ENCODE peak calls at places on chromosomes 6 and 20, in nine cellular contexts. Z, J, U, Q, K, R, H, I and D are unnamed samples.

GRCh38 chr6:40274058-40274457 is 313.1 kb downstream of the LRFN2 start:
- DNase-seq in H (no peak), I (no peak), Z (no peak), K (no peak), R (no peak), J (no peak), Q (no peak), U (no peak), D (no peak)

GRCh38 chr6:104887350-104887749 is 27.6 kb upstream of the HACE1 start:
- DNase-seq in K (peak), J (peak), Q (peak), R (no peak), I (no peak), H (no peak), U (no peak), Z (peak), D (peak)

GRCh38 chr20:38842558-38842981 is 37.1 kb downstream of the PPP1R16B start:
- DNase-seq in Q (peak), J (peak), K (no peak), R (no peak), U (no peak), I (no peak), Z (no peak), H (no peak), D (peak)

GRCh38 chr6:13190391-13190790 is 137.9 kb downstream of the TBC1D7 start:
- DNase-seq in Z (no peak), K (no peak), H (peak), Q (no peak), I (no peak), J (no peak), U (no peak), R (no peak), D (no peak)

GRCh38 chr6:130223508-130223907 is 757 bp upstream of the SAMD3 start:
- DNase-seq in J (peak), Z (no peak), U (no peak), K (no peak), H (no peak), Q (peak), R (no peak), I (no peak), D (peak)

GRCh38 chr20:64119301-64119680 is 11.9 kb upstream of the NPBWR2 start:
- DNase-seq in I (no peak), Z (no peak), J (no peak), R (no peak), K (no peak), U (no peak), H (no peak), Q (no peak), D (no peak)

GRCh38 chr6:170025341-170026271 is 265.3 kb downstream of the DLL1 start:
- DNase-seq in I (no peak), K (no peak), R (no peak), Z (no peak), H (no peak), J (no peak), Q (no peak), U (no peak), D (no peak)

GRCh38 chr20:61295249-61295648 is 43.2 kb downstream of the CDH4 start:
- DNase-seq in Q (no peak), H (no peak), I (no peak), Z (peak), R (no peak), U (no peak), K (no peak), J (no peak), D (no peak)

GRCh38 chr6:151196571-151196970 is 43.2 kb upstream of the AKAP12 start:
- DNase-seq in H (no peak), I (peak), K (no peak), Z (peak), U (no peak), J (no peak), R (no peak), Q (peak), D (no peak)

GRCh38 chr6:14584450-14584849 is 466.9 kb downstream of the CD83 start:
- DNase-seq in J (no peak), Q (peak), K (no peak), H (no peak), Z (peak), I (no peak), U (peak), R (no peak), D (no peak)

GRCh38 chr6:49524541-49524940 is 24.8 kb downstream of the GLYATL3 start:
- DNase-seq in Z (no peak), H (no peak), U (no peak), K (no peak), Q (no peak), J (no peak), I (no peak), R (no peak), D (no peak)

GRCh38 chr6:137070303-137070702 is 25.5 kb upstream of the IL20RA start:
- DNase-seq in H (no peak), K (no peak), U (no peak), Z (no peak), I (no peak), Q (no peak), J (no peak), R (no peak), D (no peak)

GRCh38 chr6:15443119-15443518 is 197.2 kb downstream of the JARID2 start:
- DNase-seq in K (no peak), Z (peak), R (no peak), J (no peak), H (no peak), Q (no peak), U (no peak), I (no peak), D (no peak)

GRCh38 chr20:4449977-4450715 is 271.6 kb upstream of the PRND start:
- DNase-seq in Q (no peak), Z (peak), I (no peak), J (no peak), K (no peak), R (no peak), H (no peak), U (peak), D (no peak)

GRCh38 chr6:163413345-163414116 is 987 bp upstream of the QKI start:
- DNase-seq in I (peak), H (peak), R (peak), Z (peak), K (peak), J (peak), Q (peak), U (peak), D (peak)

GRCh38 chr20:53609501-53610445 is 16.1 kb upstream of the ZNF217 start:
- DNase-seq in I (no peak), J (no peak), K (no peak), Q (peak), H (no peak), Z (peak), U (peak), R (peak), D (peak)

GRCh38 chr6:89221109-89221508 is 4.0 kb upstream of the GABRR1 start:
- DNase-seq in Q (no peak), J (no peak), K (no peak), Z (no peak), R (no peak), U (no peak), H (peak), I (no peak), D (no peak)

GRCh38 chr20:6213311-6213710 is 90.5 kb upstream of the FERMT1 start:
- DNase-seq in U (no peak), J (no peak), K (no peak), Z (no peak), Q (no peak), I (no peak), R (no peak), H (no peak), D (no peak)

GRCh38 chr6:157994126-157994795 is 12.6 kb downstream of the SYNJ2 start:
- DNase-seq in K (no peak), H (no peak), I (no peak), Q (no peak), R (no peak), J (no peak), U (no peak), Z (no peak), D (no peak)

GRCh38 chr6:106192824-106193223 is 106.7 kb downstream of the PRDM1 start:
- DNase-seq in Q (no peak), I (no peak), J (no peak), K (no peak), H (no peak), U (no peak), R (no peak), Z (no peak), D (no peak)

GRCh38 chr6:33126101-33126714 is 50.4 kb downstream of the HLA-DPB1 start:
- DNase-seq in U (peak), Z (peak), I (peak), R (peak), K (peak), Q (peak), J (peak), H (no peak), D (peak)

GRCh38 chr6:105324386-105325000 is 78.4 kb downstream of the PREP start:
- DNase-seq in H (no peak), I (no peak), Q (no peak), Z (peak), J (no peak), U (no peak), K (no peak), R (no peak), D (no peak)

GRCh38 chr6:99745651-99746050 is 139.0 kb downstream of the PRDM13 start:
- DNase-seq in Z (peak), H (no peak), Q (no peak), U (no peak), K (no peak), R (no peak), I (no peak), J (no peak), D (no peak)

GRCh38 chr20:3801846-3802245 is 5.7 kb downstream of the CDC25B start:
- DNase-seq in K (no peak), J (no peak), H (no peak), Z (no peak), U (no peak), I (no peak), Q (no peak), R (no peak), D (no peak)

GRCh38 chr6:133906050-133906449 is 17.1 kb downstream of the TCF21 start:
- DNase-seq in Z (peak), K (no peak), U (no peak), Q (no peak), I (no peak), R (no peak), J (no peak), H (no peak), D (no peak)

GRCh38 chr6:110181131-110182027 is 1.2 kb downstream of the CDC40 start:
- DNase-seq in H (no peak), U (no peak), K (no peak), R (no peak), Z (peak), J (peak), I (no peak), Q (no peak), D (peak)

GRCh38 chr6:7895125-7895423 is 15.5 kb downstream of the TXNDC5 start:
- DNase-seq in Z (no peak), I (no peak), R (no peak), J (no peak), H (no peak), K (no peak), U (no peak), Q (peak), D (no peak)

GRCh38 chr6:107491791-107492674 is 2.1 kb downstream of the SOBP start:
- DNase-seq in U (no peak), K (no peak), Z (peak), J (no peak), I (peak), R (no peak), H (no peak), Q (no peak), D (no peak)

GRCh38 chr6:132179955-132180354 is 221.3 kb downstream of the MOXD1 start:
- DNase-seq in K (no peak), Q (no peak), Z (no peak), I (no peak), J (no peak), U (no peak), H (no peak), R (no peak), D (no peak)

GRCh38 chr6:42407379-42407778 is 44.3 kb downstream of the TRERF1 start:
- DNase-seq in R (no peak), Z (peak), K (no peak), I (no peak), U (no peak), H (no peak), J (no peak), Q (no peak), D (no peak)

GRCh38 chr6:167485186-167485978 is 160.5 kb downstream of the TTLL2 start:
- DNase-seq in J (no peak), R (no peak), Z (peak), U (peak), Q (peak), H (no peak), I (no peak), K (no peak), D (no peak)

GRCh38 chr6:4668271-4669179 is 107.7 kb upstream of the CDYL start:
- DNase-seq in K (no peak), U (no peak), Q (no peak), Z (peak), I (no peak), J (no peak), H (peak), R (no peak), D (no peak)

DNA sequence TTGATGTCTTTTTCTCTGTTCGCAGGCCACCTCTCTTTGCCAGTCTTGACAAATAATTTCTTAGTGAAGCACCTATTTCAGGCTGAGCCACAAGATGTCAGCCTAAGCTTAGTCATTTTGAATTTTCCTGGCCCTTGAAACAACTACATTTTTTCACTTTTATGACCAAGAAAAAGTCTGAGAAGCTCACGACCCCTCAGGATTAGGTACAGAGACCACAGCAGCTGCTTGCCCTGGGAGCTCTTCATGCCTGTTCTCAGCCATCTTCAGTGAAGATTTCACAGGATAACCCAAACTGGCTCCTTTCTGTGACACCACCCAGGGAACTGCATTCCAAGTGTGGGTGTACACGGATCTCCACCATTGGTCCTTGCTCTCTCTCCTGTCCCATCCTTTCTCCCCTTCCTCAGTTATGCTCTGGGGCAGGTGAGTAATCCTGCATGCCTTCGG is 38.4 kb upstream of the SPTLC3 start:
- DNase-seq in K (no peak), H (no peak), U (peak), Z (peak), R (no peak), I (no peak), Q (peak), J (no peak), D (peak)
- TF ChIP-seq CTCF in K (peak), H (peak), U (peak), Z (peak), R (no peak), I (peak), Q (peak), J (peak), D (peak)

GRCh38 chr6:44072959-44073611 is 54.2 kb downstream of the MRPL14 start:
- DNase-seq in J (peak), I (peak), U (peak), Q (peak), K (peak), H (peak), Z (peak), R (peak), D (peak)

GRCh38 chr6:44074383-44075136 is 52.7 kb downstream of the MRPL14 start:
- DNase-seq in K (peak), Z (peak), R (peak), U (peak), H (no peak), Q (peak), I (peak), J (peak), D (peak)

GRCh38 chr6:44072452-44072958 is 54.7 kb downstream of the MRPL14 start:
- DNase-seq in K (no peak), Q (peak), Z (no peak), J (no peak), H (no peak), I (no peak), U (no peak), R (no peak), D (no peak)

GRCh38 chr6:44075137-44076015 is 51.9 kb downstream of the MRPL14 start:
- DNase-seq in Z (no peak), U (no peak), J (no peak), H (no peak), K (no peak), R (no peak), I (no peak), Q (no peak), D (no peak)

DNA sequence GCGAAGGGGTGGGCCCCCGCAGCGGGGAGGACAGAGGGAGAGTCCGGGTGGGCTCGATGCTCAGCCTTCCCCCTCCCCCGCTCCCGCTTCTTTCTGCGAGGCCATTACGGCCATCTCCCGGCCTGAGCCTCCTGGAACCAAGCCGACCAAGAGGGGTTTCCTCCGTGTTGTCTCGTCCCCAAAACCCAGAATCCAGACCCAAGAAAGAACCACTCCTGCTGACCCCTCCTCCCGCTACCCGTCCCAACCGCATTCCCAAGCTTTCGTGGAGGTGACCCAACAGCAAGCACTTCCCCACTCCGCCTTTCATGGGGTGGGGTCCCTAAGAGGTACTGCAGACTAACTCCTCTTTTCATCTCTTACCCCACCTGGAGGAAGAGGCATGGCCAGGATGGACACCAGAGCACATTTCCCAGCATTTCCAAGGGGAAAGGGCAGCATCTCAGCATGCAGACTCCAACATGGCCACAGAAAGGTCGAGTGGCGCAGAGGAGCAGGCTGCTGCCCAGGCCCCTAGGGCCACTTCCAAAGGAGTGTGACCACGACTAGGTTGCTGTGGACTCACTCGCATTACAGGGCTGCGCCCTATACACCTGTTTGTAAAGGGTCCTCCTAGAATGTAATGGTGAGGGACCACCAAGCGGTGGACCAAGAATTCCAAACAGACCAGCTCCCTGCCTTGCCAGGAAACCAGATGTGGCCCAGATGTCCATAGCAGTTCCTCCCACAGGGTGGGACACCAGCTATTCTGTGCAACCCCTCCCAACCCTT is 53.5 kb downstream of the MRPL14 start:
- DNase-seq in K (no peak), Z (no peak), J (no peak), R (no peak), I (no peak), H (no peak), Q (no peak), U (no peak), D (peak)
- TF ChIP-seq CTCF in K (no peak), Z (peak), J (no peak), R (no peak), I (no peak), H (no peak), Q (no peak), U (no peak), D (no peak)

DNA sequence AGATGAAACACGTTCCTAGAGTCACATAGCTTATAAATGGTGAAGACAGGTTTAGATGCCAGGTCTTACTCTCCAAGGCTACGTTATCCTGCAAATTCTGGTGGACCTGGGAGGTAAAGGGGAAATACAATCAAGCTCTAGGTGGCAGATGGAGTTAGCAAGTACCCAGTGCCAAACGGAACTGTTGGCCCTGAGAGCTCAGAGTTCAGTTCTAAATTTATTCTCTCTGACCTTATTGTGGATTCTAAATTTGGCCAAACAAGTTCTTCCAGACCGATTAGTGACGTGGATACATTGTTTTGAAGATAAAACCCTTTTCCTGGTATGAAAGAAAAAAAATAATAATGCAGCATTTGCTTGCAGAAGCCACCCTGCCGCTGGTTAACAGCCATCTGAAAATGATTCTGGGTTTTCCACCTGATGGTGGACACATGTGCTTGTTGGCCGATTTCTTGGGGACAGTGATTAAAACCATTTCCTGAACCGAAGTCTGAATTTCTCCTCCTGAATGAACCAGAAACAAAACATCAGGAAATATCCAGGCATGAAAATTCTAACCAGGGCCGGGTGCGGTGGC is 32.5 kb downstream of the RIPOR3 start:
- DNase-seq in Z (peak), I (no peak), H (no peak), U (no peak), K (no peak), Q (no peak), J (no peak), R (no peak), D (no peak)
- TF ChIP-seq CTCF in Z (no peak), I (no peak), H (no peak), U (no peak), K (no peak), Q (no peak), J (no peak), R (no peak), D (no peak)

GRCh38 chr20:14189794-14190402 is 147.5 kb downstream of the FLRT3 start:
- DNase-seq in H (no peak), Q (peak), J (no peak), R (no peak), U (peak), I (no peak), Z (peak), K (no peak), D (no peak)
- TF ChIP-seq CTCF in H (peak), Q (no peak), J (no peak), R (no peak), U (peak), I (no peak), Z (peak), K (peak), D (no peak)

GRCh38 chr6:139895205-139895793 is 520.9 kb upstream of the CITED2 start:
- DNase-seq in J (no peak), H (no peak), U (no peak), Q (no peak), Z (peak), R (no peak), I (no peak), K (no peak), D (no peak)
- TF ChIP-seq CTCF in J (no peak), H (peak), U (no peak), Q (no peak), Z (no peak), R (no peak), I (no peak), K (no peak), D (no peak)